ENCODE peak calls at places on chromosome 9, in six cellular contexts. One of them, this sample, is unnamed.

GRCh38 chr9:38619556-38620447 is 594 bp downstream of the ANKRD18A start:
- DNase-seq in epithelial cell of esophagus: peak
- DNase-seq in fibroblast of mammary gland: no peak
- DNase-seq in left ventricle myocardium inferior: no peak
- DNase-seq in kidney glomerular epithelial cell: peak
- DNase-seq in activated naive CD8-positive, alpha-beta T cell treated with anti-CD3 and anti-CD28 coated beads, Interleukin-2, amount 50 U/mL, for 24 hours: peak
- DNase-seq in this sample: no peak

GRCh38 chr9:129932303-129933151 is 97.3 kb downstream of the USP20 start:
- DNase-seq in epithelial cell of esophagus: no peak
- DNase-seq in fibroblast of mammary gland: peak
- DNase-seq in left ventricle myocardium inferior: no peak
- DNase-seq in kidney glomerular epithelial cell: no peak
- DNase-seq in activated naive CD8-positive, alpha-beta T cell treated with anti-CD3 and anti-CD28 coated beads, Interleukin-2, amount 50 U/mL, for 24 hours: no peak
- DNase-seq in this sample: no peak

GRCh38 chr9:114908796-114909448 is 21.5 kb downstream of the TNFSF8 start:
- DNase-seq in epithelial cell of esophagus: peak
- DNase-seq in fibroblast of mammary gland: peak
- DNase-seq in left ventricle myocardium inferior: no peak
- DNase-seq in kidney glomerular epithelial cell: no peak
- DNase-seq in activated naive CD8-positive, alpha-beta T cell treated with anti-CD3 and anti-CD28 coated beads, Interleukin-2, amount 50 U/mL, for 24 hours: peak
- DNase-seq in this sample: no peak

GRCh38 chr9:34929506-34930102 is 28.5 kb upstream of the PHF24 start:
- DNase-seq in epithelial cell of esophagus: peak
- DNase-seq in fibroblast of mammary gland: peak
- DNase-seq in left ventricle myocardium inferior: no peak
- DNase-seq in kidney glomerular epithelial cell: peak
- DNase-seq in activated naive CD8-positive, alpha-beta T cell treated with anti-CD3 and anti-CD28 coated beads, Interleukin-2, amount 50 U/mL, for 24 hours: peak
- DNase-seq in this sample: peak

GRCh38 chr9:95773061-95773433 is 102.4 kb upstream of the ERCC6L2 start:
- DNase-seq in epithelial cell of esophagus: no peak
- DNase-seq in fibroblast of mammary gland: no peak
- DNase-seq in left ventricle myocardium inferior: no peak
- DNase-seq in kidney glomerular epithelial cell: no peak
- DNase-seq in activated naive CD8-positive, alpha-beta T cell treated with anti-CD3 and anti-CD28 coated beads, Interleukin-2, amount 50 U/mL, for 24 hours: no peak
- DNase-seq in this sample: no peak

GRCh38 chr9:22045423-22045822 is 36.3 kb upstream of the CDKN2B start:
- DNase-seq in epithelial cell of esophagus: no peak
- DNase-seq in fibroblast of mammary gland: no peak
- DNase-seq in left ventricle myocardium inferior: no peak
- DNase-seq in kidney glomerular epithelial cell: no peak
- DNase-seq in activated naive CD8-positive, alpha-beta T cell treated with anti-CD3 and anti-CD28 coated beads, Interleukin-2, amount 50 U/mL, for 24 hours: no peak
- DNase-seq in this sample: no peak

GRCh38 chr9:35110327-35110758 is 5.3 kb downstream of the ATOSB start:
- DNase-seq in epithelial cell of esophagus: peak
- DNase-seq in fibroblast of mammary gland: peak
- DNase-seq in left ventricle myocardium inferior: no peak
- DNase-seq in kidney glomerular epithelial cell: peak
- DNase-seq in activated naive CD8-positive, alpha-beta T cell treated with anti-CD3 and anti-CD28 coated beads, Interleukin-2, amount 50 U/mL, for 24 hours: no peak
- DNase-seq in this sample: peak

GRCh38 chr9:84804948-84805694 is 135.6 kb downstream of the NTRK2 start:
- DNase-seq in epithelial cell of esophagus: no peak
- DNase-seq in fibroblast of mammary gland: no peak
- DNase-seq in left ventricle myocardium inferior: no peak
- DNase-seq in kidney glomerular epithelial cell: no peak
- DNase-seq in activated naive CD8-positive, alpha-beta T cell treated with anti-CD3 and anti-CD28 coated beads, Interleukin-2, amount 50 U/mL, for 24 hours: no peak
- DNase-seq in this sample: no peak

GRCh38 chr9:534886-535285 is 306.6 kb upstream of the DMRT1 start:
- DNase-seq in epithelial cell of esophagus: peak
- DNase-seq in fibroblast of mammary gland: no peak
- DNase-seq in left ventricle myocardium inferior: peak
- DNase-seq in kidney glomerular epithelial cell: no peak
- DNase-seq in activated naive CD8-positive, alpha-beta T cell treated with anti-CD3 and anti-CD28 coated beads, Interleukin-2, amount 50 U/mL, for 24 hours: no peak
- DNase-seq in this sample: no peak

GRCh38 chr9:103991001-103991400 is 103.1 kb upstream of the SMC2 start:
- DNase-seq in epithelial cell of esophagus: no peak
- DNase-seq in fibroblast of mammary gland: no peak
- DNase-seq in left ventricle myocardium inferior: no peak
- DNase-seq in kidney glomerular epithelial cell: no peak
- DNase-seq in activated naive CD8-positive, alpha-beta T cell treated with anti-CD3 and anti-CD28 coated beads, Interleukin-2, amount 50 U/mL, for 24 hours: no peak
- DNase-seq in this sample: no peak